ENCODE peak calls at places on chromosomes 4 and X, in five cellular contexts. D is cardiac muscle cell, T is psoas muscle, Z is A549, N is astrocyte of the spinal cord. R is an unnamed sample.

GRCh38 chr4:43918377-43918776 is 530.2 kb downstream of the KCTD8 start:
- DNase-seq in D (no peak), T (no peak), Z (no peak), N (no peak), R (no peak)

GRCh38 chr4:101977096-101977495 is 186.6 kb downstream of the BANK1 start:
- DNase-seq in D (peak), T (peak), Z (peak), N (peak), R (no peak)

GRCh38 chr4:40316782-40317635 is 18.1 kb upstream of the CHRNA9 start:
- DNase-seq in D (peak), T (no peak), Z (peak), N (peak), R (peak)

GRCh38 chr4:101418055-101418454 is 70.7 kb upstream of the PPP3CA start:
- DNase-seq in D (peak), T (no peak), Z (no peak), N (peak), R (no peak)

GRCh38 chrX:68895339-68896250 is 66.8 kb downstream of the EFNB1 start:
- DNase-seq in D (peak), T (peak), Z (peak), N (peak), R (no peak)

GRCh38 chrX:75303795-75304194 is 29.9 kb downstream of the UPRT start:
- DNase-seq in D (peak), T (no peak), Z (no peak), N (peak), R (no peak)

GRCh38 chrX:16444353-16444752 is 205.6 kb upstream of the S100G start:
- DNase-seq in D (no peak), T (peak), Z (no peak), N (peak), R (no peak)

GRCh38 chrX:101774340-101774739 is 114.7 kb upstream of the ARMCX2 start:
- DNase-seq in D (no peak), T (no peak), Z (no peak), N (no peak), R (no peak)

GRCh38 chrX:123291623-123292022 is 107.5 kb downstream of the GRIA3 start:
- DNase-seq in D (no peak), T (no peak), Z (no peak), N (no peak), R (no peak)

GRCh38 chrX:69562904-69563568 is 52.9 kb upstream of the EDA start:
- DNase-seq in D (peak), T (no peak), Z (no peak), N (no peak), R (no peak)

GRCh38 chr4:123990310-123990709 is 593.7 kb downstream of the SPRY1 start:
- DNase-seq in D (no peak), T (no peak), Z (no peak), N (no peak), R (no peak)
- TF ChIP-seq CTCF in D (no peak), T (no peak), Z (no peak), N (no peak), R (no peak)

DNA sequence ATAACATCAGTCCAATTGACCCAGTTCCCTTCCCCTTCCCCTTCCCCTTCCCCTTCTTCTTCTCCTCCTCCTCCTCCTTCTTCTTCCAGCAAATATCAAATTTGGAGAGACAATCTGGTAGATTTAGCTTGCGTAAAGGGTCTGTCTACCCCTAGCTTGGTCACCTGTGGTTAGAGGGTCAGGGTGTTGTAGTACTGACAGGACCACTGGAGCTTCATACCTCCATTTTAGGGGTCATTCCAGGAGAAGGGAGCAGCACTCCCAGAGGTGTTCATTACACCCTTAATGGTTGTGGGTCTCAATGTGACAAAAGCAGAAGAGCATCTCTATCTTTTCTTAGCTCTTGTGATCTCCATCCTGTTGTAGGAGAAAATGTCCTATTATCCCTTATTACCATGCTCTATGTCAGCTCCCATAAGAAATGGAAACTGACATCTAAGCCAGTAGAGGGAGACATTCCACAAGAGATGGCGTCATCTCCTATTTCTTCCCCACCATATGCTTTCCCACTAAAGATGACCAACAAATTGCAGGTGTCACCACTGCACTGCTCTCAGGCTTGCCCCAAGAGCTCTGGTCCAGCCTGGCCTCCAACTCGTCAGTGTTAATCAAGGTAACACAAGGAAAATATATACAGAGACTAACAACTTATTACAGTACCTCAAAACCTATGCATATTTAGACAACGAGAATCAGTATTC is 3.5 kb upstream of the FGB start:
- DNase-seq in D (peak), T (no peak), Z (peak), N (peak), R (no peak)
- TF ChIP-seq CTCF in D (peak), T (peak), Z (peak), N (peak), R (no peak)

GRCh38 chrX:114075073-114075673 is 508.7 kb upstream of the HTR2C start:
- DNase-seq in D (no peak), T (no peak), Z (no peak), N (peak), R (no peak)
- TF ChIP-seq CTCF in D (peak), T (peak), Z (peak), N (peak), R (no peak)

GRCh38 chrX:129755779-129756650 is 17.2 kb downstream of the XPNPEP2 start:
- DNase-seq in D (no peak), T (no peak), Z (no peak), N (no peak), R (no peak)
- TF ChIP-seq CTCF in D (no peak), T (no peak), Z (no peak), N (no peak), R (no peak)